ENCODE peak calls at places on chromosomes 6 and 20, in six cellular contexts. D is pancreas, M is small intestine, B is Peyer's patch, Z is H9, W is GM06990. A is an unnamed sample.

GRCh38 chr6:111855775-111856174 is 17.5 kb downstream of the FYN start:
- DNase-seq in B (no peak), M (no peak), D (no peak), W (no peak), Z (no peak), A (no peak)

GRCh38 chr20:37238426-37238825 is 23.2 kb downstream of the GHRH start:
- DNase-seq in B (no peak), D (no peak), W (no peak), Z (no peak), M (no peak), A (no peak)

GRCh38 chr6:151148111-151148510 is 91.7 kb upstream of the AKAP12 start:
- DNase-seq in M (no peak), Z (no peak), B (no peak), W (no peak), D (no peak), A (no peak)

GRCh38 chr20:23121766-23122095 is 35.6 kb upstream of the CD93 start:
- DNase-seq in M (no peak), W (no peak), Z (no peak), D (no peak), B (no peak), A (no peak)

GRCh38 chr6:40930045-40930444 is 109.0 kb downstream of the UNC5CL start:
- DNase-seq in M (no peak), Z (no peak), B (no peak), D (no peak), W (no peak), A (no peak)

GRCh38 chr6:107629545-107630147 is 139.7 kb downstream of the SOBP start:
- DNase-seq in Z (no peak), D (no peak), M (no peak), W (no peak), B (no peak), A (no peak)

GRCh38 chr6:99514089-99514488 is 1.1 kb downstream of the USP45 start:
- DNase-seq in D (no peak), Z (no peak), W (no peak), M (no peak), B (no peak), A (no peak)

GRCh38 chr6:39806277-39806676 is 14.1 kb downstream of the DAAM2 start:
- DNase-seq in D (no peak), B (no peak), Z (no peak), W (no peak), M (no peak), A (no peak)

GRCh38 chr6:97198181-97198580 is 84.8 kb downstream of the MMS22L start:
- DNase-seq in Z (no peak), M (no peak), B (no peak), W (no peak), D (no peak), A (no peak)

GRCh38 chr20:23245553-23246128 is 105.0 kb upstream of the NXT1 start:
- DNase-seq in W (peak; percentile 48), Z (peak; percentile 78), D (no peak), M (peak; percentile 45), B (no peak), A (peak; percentile 34)

GRCh38 chr20:1465470-1466210 is 1.0 kb downstream of the NSFL1C start:
- DNase-seq in B (no peak), Z (no peak), M (peak; percentile 53), D (no peak), W (no peak), A (no peak)

GRCh38 chr6:12875061-12875460 is 158.5 kb downstream of the PHACTR1 start:
- DNase-seq in Z (no peak), W (no peak), M (peak; percentile 13), D (no peak), B (no peak), A (no peak)

GRCh38 chr20:38228436-38228835 is 32.1 kb downstream of the KIAA1755 start:
- DNase-seq in B (no peak), W (no peak), Z (no peak), D (no peak), M (no peak), A (peak; percentile 2)

GRCh38 chr20:38066969-38067716 is 33.6 kb downstream of the RPRD1B start:
- DNase-seq in M (no peak), B (no peak), D (no peak), W (no peak), Z (no peak), A (no peak)

GRCh38 chr6:82570083-82570482 is 206.5 kb downstream of the TPBG start:
- DNase-seq in Z (no peak), B (no peak), W (no peak), M (no peak), D (no peak), A (no peak)

GRCh38 chr20:34179636-34180360 is 61.4 kb upstream of the ASIP start:
- DNase-seq in D (no peak), M (peak; percentile 16), B (no peak), Z (no peak), W (no peak), A (no peak)

GRCh38 chr20:36197271-36197670 is 39.0 kb upstream of the AAR2 start:
- DNase-seq in Z (no peak), D (no peak), W (no peak), M (no peak), B (no peak), A (no peak)

GRCh38 chr6:54916858-54917257 is 70.3 kb downstream of the FAM83B start:
- DNase-seq in W (no peak), Z (no peak), B (no peak), D (no peak), M (peak; percentile 69), A (no peak)

GRCh38 chr6:43359831-43360230 is 9.6 kb downstream of the ZNF318 start:
- DNase-seq in B (no peak), D (no peak), W (no peak), Z (no peak), M (no peak), A (no peak)

GRCh38 chr6:130696806-130697205 is 130.4 kb upstream of the SMLR1 start:
- DNase-seq in B (no peak), D (no peak), Z (no peak), W (no peak), M (no peak), A (no peak)

GRCh38 chr6:169723991-169724553 is at the start of gene PHF10:
- DNase-seq in B (no peak), M (peak; percentile 31), Z (no peak), W (peak; percentile 56), D (peak; percentile 75), A (no peak)

GRCh38 chr6:127518212-127518709 is 874 bp downstream of the MTCL3 start:
- DNase-seq in W (no peak), B (no peak), D (no peak), M (no peak), Z (no peak), A (no peak)

GRCh38 chr6:100202417-100203194 is 208.6 kb upstream of the MCHR2 start:
- DNase-seq in M (no peak), B (no peak), Z (no peak), D (no peak), W (no peak), A (no peak)

GRCh38 chr20:25273541-25274358 is 25.9 kb downstream of the PYGB start:
- DNase-seq in B (peak; percentile 8), Z (no peak), M (no peak), D (peak; percentile 17), W (no peak), A (no peak)

GRCh38 chr6:73418081-73418741 is 23.6 kb downstream of the DDX43 start:
- DNase-seq in Z (no peak), B (no peak), M (no peak), D (no peak), W (no peak), A (no peak)

GRCh38 chr6:43971776-43972126 is 155.5 kb downstream of the MRPL14 start:
- DNase-seq in D (no peak), M (no peak), B (no peak), W (no peak), Z (no peak), A (no peak)

GRCh38 chr6:36318690-36319435 is 17.8 kb downstream of the BNIP5 start:
- DNase-seq in Z (no peak), W (no peak), B (no peak), D (no peak), M (peak; percentile 78), A (no peak)
- H3K27me3 ChIP-seq in Z (no peaks in the 10 kb centered on the region), W (no peaks in the 10 kb centered on the region), B (no peaks in the 10 kb centered on the region), D (no peaks in the 10 kb centered on the region), M (no peaks in the 10 kb centered on the region), A (no peaks in the 10 kb centered on the region)

GRCh38 chr20:21712443-21713059 is 7.1 kb downstream of the PAX1 start:
- DNase-seq in M (no peak), W (no peak), D (no peak), B (no peak), Z (no peak), A (no peak)

GRCh38 chr20:21714297-21715192 is 9.1 kb downstream of the PAX1 start:
- DNase-seq in M (no peak), D (peak; percentile 58), Z (peak; percentile 66), W (no peak), B (no peak), A (no peak)

GRCh38 chr20:21713470-21713869 is 8.0 kb downstream of the PAX1 start:
- DNase-seq in B (no peak), M (no peak), D (no peak), Z (no peak), W (no peak), A (no peak)

GRCh38 chr20:21715193-21715881 is 9.9 kb downstream of the PAX1 start:
- DNase-seq in D (no peak), M (no peak), B (no peak), Z (no peak), W (no peak), A (no peak)

DNA sequence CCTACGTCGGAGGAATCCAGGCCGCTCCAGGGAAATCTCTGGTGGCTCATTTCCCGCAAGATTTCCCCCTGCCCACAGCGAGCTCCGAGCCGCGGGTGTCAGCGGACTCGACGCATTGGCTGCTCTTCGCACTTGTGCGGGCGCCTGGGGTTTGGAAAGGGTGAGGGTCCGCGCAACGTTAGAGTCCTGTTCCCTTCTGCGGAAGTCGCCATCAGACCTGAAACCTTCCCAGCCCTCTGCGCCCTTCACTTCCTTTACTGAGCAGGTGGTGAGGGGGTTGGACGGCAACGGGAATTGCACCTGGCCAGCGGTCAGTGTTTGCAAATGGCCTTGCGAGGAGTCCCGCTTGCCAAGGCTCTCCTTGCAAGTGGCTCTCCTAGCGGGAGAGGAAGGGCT is 8.4 kb downstream of the PAX1 start:
- DNase-seq in D (no peak), B (no peak), M (no peak), Z (peak; percentile 65), W (no peak), A (no peak)
- H3K27me3 ChIP-seq in D (peaks cover 34% of the 10 kb centered on the region), B (no peaks in the 10 kb centered on the region), M (peaks cover 22% of the 10 kb centered on the region), Z (peaks cover 83% of the 10 kb centered on the region), W (no peaks in the 10 kb centered on the region), A (no peaks in the 10 kb centered on the region)

GRCh38 chr20:59581983-59582679 is 22.2 kb upstream of the PHACTR3 start:
- DNase-seq in W (no peak), D (no peak), M (no peak), Z (no peak), B (no peak), A (no peak)
- H3K27me3 ChIP-seq in W (peaks cover 1% of the 10 kb centered on the region), D (peaks cover 3% of the 10 kb centered on the region), M (peaks cover 4% of the 10 kb centered on the region), Z (peaks cover 5% of the 10 kb centered on the region), B (no peaks in the 10 kb centered on the region), A (no peaks in the 10 kb centered on the region)

GRCh38 chr20:58783515-58783914 is 67.2 kb downstream of the GNAS-AS1 start:
- DNase-seq in D (no peak), Z (no peak), M (no peak), W (no peak), B (no peak), A (no peak)
- H3K27me3 ChIP-seq in D (no peaks in the 10 kb centered on the region), Z (no peaks in the 10 kb centered on the region), M (no peaks in the 10 kb centered on the region), W (peaks cover 7% of the 10 kb centered on the region), B (no peaks in the 10 kb centered on the region), A (no peaks in the 10 kb centered on the region)